ENCODE peak calls at places on chromosome 14, in six cellular contexts. E, Q, U, K, P and T are unnamed samples.

GRCh38 chr14:64998455-64998931 is 11.8 kb downstream of the FNTB start:
- DNase-seq in K (no peak), Q (no peak), U (no peak), P (peak; percentile 91), E (no peak), T (no peak)

GRCh38 chr14:50085570-50086315 is 30.6 kb downstream of the VCPKMT start:
- DNase-seq in Q (no peak), K (no peak), E (no peak), P (peak; percentile 53), U (no peak), T (no peak)

GRCh38 chr14:49892636-49893308 is at the start of gene ARF6:
- DNase-seq in K (peak; percentile 98), Q (peak; percentile 100), P (peak; percentile 99), U (peak; percentile 90), E (no peak), T (peak; percentile 99)

GRCh38 chr14:49768301-49769121 is 558 bp downstream of the KLHDC2 start:
- DNase-seq in U (peak; percentile 65), K (peak; percentile 67), Q (peak; percentile 70), E (peak; percentile 25), P (peak; percentile 54), T (peak; percentile 66)

GRCh38 chr14:63759454-63759853 is 31.6 kb upstream of the SGPP1 start:
- DNase-seq in E (no peak), K (no peak), U (peak; percentile 61), P (no peak), Q (no peak), T (no peak)

GRCh38 chr14:34650786-34651584 is 21.0 kb upstream of the SNX6 start:
- DNase-seq in P (peak; percentile 88), K (no peak), U (no peak), E (peak; percentile 49), Q (no peak), T (no peak)

GRCh38 chr14:76715102-76715926 is 46.0 kb upstream of the VASH1 start:
- DNase-seq in K (no peak), E (no peak), P (no peak), U (no peak), Q (no peak), T (no peak)

GRCh38 chr14:63795532-63795931 is 57.3 kb upstream of the SYNE2 start:
- DNase-seq in U (no peak), K (no peak), P (no peak), Q (no peak), E (no peak), T (no peak)

GRCh38 chr14:102063808-102064429 is 22.9 kb downstream of the HSP90AA1 start:
- DNase-seq in P (no peak), E (no peak), U (no peak), K (peak; percentile 24), Q (no peak), T (no peak)

GRCh38 chr14:30938617-30939016 is 64.3 kb downstream of the COCH start:
- DNase-seq in E (no peak), Q (no peak), U (no peak), K (no peak), P (no peak), T (no peak)

GRCh38 chr14:68978550-68978911 is 571 bp downstream of the ACTN1 start:
- DNase-seq in Q (peak; percentile 73), P (peak; percentile 64), E (no peak), K (peak; percentile 83), U (peak; percentile 40), T (peak; percentile 78)

GRCh38 chr14:77242752-77243151 is 28.3 kb downstream of the NGB start:
- DNase-seq in E (no peak), U (no peak), P (no peak), K (no peak), Q (no peak), T (no peak)

GRCh38 chr14:103625361-103626095 is 3.5 kb upstream of the KLC1 start:
- DNase-seq in U (peak; percentile 70), Q (no peak), K (no peak), P (no peak), E (no peak), T (no peak)

GRCh38 chr14:68442828-68443460 is 349.9 kb downstream of the ZFP36L1 start:
- DNase-seq in Q (no peak), P (no peak), K (no peak), E (no peak), U (no peak), T (no peak)

GRCh38 chr14:103143535-103143934 is 20.3 kb downstream of the TNFAIP2 start:
- DNase-seq in P (peak; percentile 86), E (no peak), K (no peak), Q (no peak), U (no peak), T (no peak)

GRCh38 chr14:45083622-45083978 is 316 bp upstream of the PRPF39 start:
- DNase-seq in U (no peak), Q (no peak), K (no peak), P (no peak), E (no peak), T (no peak)

GRCh38 chr14:100375273-100375962 is 52.3 kb downstream of the SLC25A47 start:
- DNase-seq in K (peak; percentile 66), E (no peak), U (peak; percentile 4), Q (peak; percentile 84), P (peak; percentile 44), T (no peak)

GRCh38 chr14:56120091-56120632 is 2.0 kb downstream of the PELI2 start:
- DNase-seq in K (no peak), U (peak; percentile 1), P (no peak), E (no peak), Q (no peak), T (no peak)

GRCh38 chr14:69910871-69911270 is 31.7 kb downstream of the SMOC1 start:
- DNase-seq in U (no peak), P (no peak), Q (no peak), K (no peak), E (no peak), T (no peak)

GRCh38 chr14:105537580-105538474 is 11.4 kb downstream of the TMEM121 start:
- DNase-seq in U (peak; percentile 61), K (peak; percentile 51), E (no peak), Q (peak; percentile 68), P (peak; percentile 55), T (peak; percentile 49)

GRCh38 chr14:96614528-96614927 is 112.3 kb downstream of the PAPOLA start:
- DNase-seq in U (no peak), E (no peak), K (no peak), P (no peak), Q (no peak), T (no peak)

GRCh38 chr14:80523518-80524117 is 312.3 kb upstream of the DIO2 start:
- DNase-seq in P (peak; percentile 87), K (no peak), Q (no peak), U (no peak), E (no peak), T (no peak)

GRCh38 chr14:22185191-22185590 is 403.8 kb downstream of the DAD1 start:
- DNase-seq in P (no peak), K (no peak), U (no peak), E (no peak), Q (no peak), T (no peak)

GRCh38 chr14:99790201-99790977 is 2.8 kb upstream of the EML1 start:
- DNase-seq in K (no peak), P (no peak), Q (no peak), U (no peak), E (no peak), T (no peak)

GRCh38 chr14:36663404-36664321 is 2.0 kb downstream of the PAX9 start:
- DNase-seq in P (peak; percentile 37), K (peak; percentile 79), Q (no peak), U (no peak), E (no peak), T (no peak)

GRCh38 chr14:68784298-68784910 is 8.5 kb downstream of the ZFP36L1 start:
- DNase-seq in Q (peak; percentile 83), E (no peak), P (peak; percentile 50), U (no peak), K (no peak), T (peak; percentile 41)

GRCh38 chr14:75452324-75452723 is 24.5 kb downstream of the JDP2 start:
- DNase-seq in U (no peak), K (no peak), E (no peak), Q (peak; percentile 43), P (no peak), T (no peak)

GRCh38 chr14:103705158-103705523 is 10.1 kb downstream of the XRCC3 start:
- DNase-seq in U (no peak), E (no peak), P (no peak), Q (peak; percentile 61), K (no peak), T (peak; percentile 75)

GRCh38 chr14:102046337-102047278 is 40.2 kb downstream of the HSP90AA1 start:
- DNase-seq in E (no peak), P (peak; percentile 71), Q (peak; percentile 70), K (peak; percentile 93), U (no peak), T (peak; percentile 71)

GRCh38 chr14:99067927-99068326 is 204.1 kb downstream of the BCL11B start:
- DNase-seq in Q (no peak), U (no peak), K (no peak), E (no peak), P (no peak), T (no peak)

GRCh38 chr14:53148612-53149202 is 4.4 kb downstream of the DDHD1 start:
- DNase-seq in U (no peak), P (no peak), K (no peak), Q (no peak), E (no peak), T (no peak)
- H3K4me3 ChIP-seq in U (no peak overlapping the region), P (no peak overlapping the region), K (no peak overlapping the region), Q (no peak overlapping the region), E (no peak overlapping the region), T (no peak overlapping the region)

GRCh38 chr14:52350445-52350844 is 36.3 kb downstream of the PTGER2 start:
- DNase-seq in P (no peak), K (no peak), Q (no peak), U (no peak), E (no peak), T (no peak)
- H3K27ac ChIP-seq in P (no peak overlapping the region), K (no peak overlapping the region), Q (no peak overlapping the region), U (peak overlapping the region; percentile 59), E (no peak overlapping the region), T (no peak overlapping the region)

GRCh38 chr14:55115433-55115832 is 13.6 kb upstream of the LGALS3 start:
- DNase-seq in K (no peak), U (no peak), E (no peak), P (no peak), Q (no peak), T (no peak)
- H3K4me3 ChIP-seq in K (no peak overlapping the region), U (no peak overlapping the region), E (no peak overlapping the region), P (no peak overlapping the region), Q (no peak overlapping the region), T (no peak overlapping the region)

DNA sequence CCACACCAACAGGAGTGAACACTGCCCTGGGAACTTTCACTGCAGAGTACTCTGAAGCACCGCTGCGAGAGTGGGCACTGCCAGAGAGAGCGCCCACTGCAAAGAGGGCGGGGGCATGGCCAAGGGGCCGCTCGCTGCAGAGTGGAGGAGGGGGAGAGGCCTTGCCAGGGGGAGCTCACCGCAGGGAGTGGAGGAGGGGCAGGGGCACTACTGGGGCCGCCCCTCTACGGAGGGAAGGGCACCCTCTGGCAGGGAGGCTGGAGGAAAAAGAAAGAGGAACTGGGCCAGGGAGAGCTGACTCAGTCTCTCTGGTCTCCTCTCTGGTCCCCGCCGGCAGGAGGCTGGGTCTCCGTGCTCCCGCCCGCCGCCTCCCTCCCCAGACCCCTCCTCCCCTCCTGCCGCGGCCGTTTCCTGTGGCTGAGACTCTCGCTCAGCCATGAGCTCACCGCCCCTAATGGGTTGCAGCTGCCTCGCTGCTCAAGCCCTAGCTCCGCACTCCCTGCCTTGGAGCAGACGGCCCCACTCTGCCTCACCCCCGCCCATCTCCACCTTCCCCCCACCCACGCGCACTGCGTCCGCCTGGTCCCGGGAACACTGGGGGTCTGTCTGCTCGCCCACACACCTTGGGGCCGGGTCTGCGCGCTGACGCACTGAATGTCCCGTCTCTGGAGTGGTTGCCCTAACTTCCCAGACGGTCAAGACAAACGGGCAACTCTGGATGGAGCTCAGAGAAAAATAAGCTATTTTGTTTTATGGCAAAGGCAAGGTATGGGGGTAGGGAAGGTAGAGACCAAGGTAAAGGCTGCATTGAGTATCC is 1.3 kb downstream of the ARHGEF40 start:
- DNase-seq in K (peak; percentile 94), E (no peak), P (peak; percentile 11), U (no peak), Q (peak; percentile 85), T (peak; percentile 86)
- H3K27ac ChIP-seq in K (peak overlapping the region; percentile 92), E (peak overlapping the region; percentile 20), P (no peak overlapping the region), U (no peak overlapping the region), Q (peak overlapping the region; percentile 65), T (peak overlapping the region; percentile 94)